ENCODE peak calls at places on chromosomes 16 and 17, in five cellular contexts. E is A549, Z is K562, M is endothelial cell of umbilical vein, P is HepG2. Q is an unnamed sample.

GRCh38 chr16:47853635-47854034 is 302.2 kb downstream of the ABCC12 start:
- DNase-seq in E (no peak), Z (no peak), M (no peak), P (no peak), Q (no peak)

GRCh38 chr16:51949260-51949659 is 597.7 kb downstream of the TOX3 start:
- DNase-seq in E (no peak), Z (no peak), M (no peak), P (no peak), Q (no peak)

GRCh38 chr17:82943751-82944150 is 103.9 kb upstream of the ZNF750 start:
- DNase-seq in E (no peak), Z (no peak), M (no peak), P (no peak), Q (no peak)

GRCh38 chr17:76696763-76697701 is 13.7 kb downstream of the MXRA7 start:
- DNase-seq in E (no peak), Z (no peak), M (peak), P (peak), Q (peak)

GRCh38 chr16:57471209-57471608 is 8.7 kb downstream of the POLR2C start:
- DNase-seq in E (peak), Z (no peak), M (no peak), P (no peak), Q (no peak)

GRCh38 chr16:72721981-72722380 is 325.9 kb downstream of the ZFHX3 start:
- DNase-seq in E (no peak), Z (peak), M (no peak), P (no peak), Q (no peak)

GRCh38 chr16:66996324-66996982 is 8.1 kb downstream of the CES4A start:
- DNase-seq in E (peak), Z (no peak), M (no peak), P (peak), Q (no peak)

GRCh38 chr17:7862692-7863437 is 5.1 kb downstream of the CYB5D1 start:
- DNase-seq in E (peak), Z (peak), M (peak), P (peak), Q (peak)

GRCh38 chr17:76566988-76567431 is 18.6 kb downstream of the ST6GALNAC2 start:
- DNase-seq in E (no peak), Z (peak), M (no peak), P (no peak), Q (no peak)

DNA sequence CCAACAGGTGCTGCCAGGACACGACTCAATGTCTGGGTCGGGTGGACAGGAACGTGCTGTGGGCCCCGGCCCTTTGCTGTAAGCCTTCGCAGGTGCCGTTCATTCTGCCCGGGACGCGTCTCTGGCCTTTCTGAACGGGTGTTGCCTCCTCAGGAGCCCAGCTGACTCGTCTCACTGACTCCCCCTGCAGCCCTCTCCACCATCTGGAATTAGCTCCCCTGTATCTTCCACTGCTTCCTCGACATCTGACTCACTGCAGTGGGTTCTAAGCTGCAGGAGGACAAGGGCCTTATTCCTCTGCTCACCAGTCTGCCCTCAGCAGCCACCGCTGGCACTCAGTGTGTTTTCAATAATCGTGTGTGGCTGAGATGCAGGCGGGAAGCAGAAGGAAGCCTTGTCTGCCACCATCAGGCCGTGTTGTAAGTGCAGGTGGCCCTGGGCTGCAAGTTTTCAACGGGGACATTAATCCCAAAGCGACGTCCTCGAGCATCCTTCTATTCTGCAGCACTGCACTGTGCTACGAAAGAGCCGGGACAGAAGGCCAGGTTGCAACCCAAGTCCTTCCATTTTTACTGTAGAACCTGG is 256.2 kb downstream of the FOXL1 start:
- DNase-seq in E (peak), Z (no peak), M (peak), P (no peak), Q (peak)
- TF ChIP-seq MYC in E (no peak), Z (no peak), M (no peak), P (no peak), Q (no peak)

GRCh38 chr17:81420769-81421462 is 25.7 kb downstream of the BAHCC1 start:
- DNase-seq in E (no peak), Z (no peak), M (peak), P (no peak), Q (no peak)
- TF ChIP-seq POLR2A in E (no peak), Z (no peak), M (no peak), P (no peak), Q (no peak)

DNA sequence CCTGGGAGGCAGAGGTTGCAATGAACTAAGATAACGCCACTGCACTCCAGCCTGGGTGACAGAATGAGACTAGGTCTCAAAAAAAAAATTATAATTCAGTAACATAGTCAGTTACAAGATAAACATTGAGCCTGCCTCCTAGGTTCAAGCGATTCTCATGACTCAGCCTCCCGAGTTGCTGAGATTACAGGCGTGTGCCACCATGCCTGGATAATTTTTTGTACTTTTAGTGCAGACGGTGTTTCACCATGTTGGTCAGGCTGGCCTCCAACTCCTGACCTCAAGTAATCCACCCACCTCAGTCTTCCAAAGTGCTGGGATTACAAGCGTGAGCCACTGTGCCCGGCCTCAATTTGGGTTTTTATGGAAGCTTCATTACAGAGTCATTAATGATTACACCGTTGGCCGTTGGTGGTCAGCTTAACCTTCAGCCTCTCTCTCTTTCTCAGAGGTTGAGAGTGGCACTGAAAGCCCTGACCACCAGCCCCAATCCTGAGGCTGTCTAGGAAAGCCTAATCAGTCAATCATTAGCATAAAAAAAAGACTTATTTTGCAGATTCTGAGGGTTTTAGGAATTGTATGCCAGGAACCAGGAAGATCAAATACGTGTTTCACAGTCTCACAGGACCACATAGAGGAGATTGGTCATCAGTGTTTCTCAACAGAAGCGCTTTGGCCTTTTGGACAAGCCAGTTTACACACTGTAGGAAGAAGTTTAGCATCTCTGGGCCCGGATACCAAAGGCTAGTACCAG is 1.3 kb upstream of the LRRC37A3 start:
- DNase-seq in E (peak), Z (no peak), M (no peak), P (peak), Q (peak)
- TF ChIP-seq MYC in E (no peak), Z (no peak), M (no peak), P (no peak), Q (no peak)

GRCh38 chr16:11396241-11397048 is 51.2 kb downstream of the RMI2 start:
- DNase-seq in E (peak), Z (peak), M (peak), P (peak), Q (peak)
- TF ChIP-seq POLR2A in E (no peak), Z (no peak), M (no peak), P (no peak), Q (no peak)

Q was measured in NB4.